ENCODE peak calls at places on chromosomes 3 and 15, in ten cellular contexts. One of them, this sample, is unnamed.

GRCh38 chr3:45153658-45154437 is 7.7 kb upstream of the CDCP1 start:
- DNase-seq in Panc1: no peak
- DNase-seq in sigmoid colon: no peak
- DNase-seq in tibial artery: no peak
- DNase-seq in nephron progenitor cell: no peak
- DNase-seq in body of pancreas: no peak
- DNase-seq in IMR-90: peak; percentile 70
- DNase-seq in A549: no peak
- DNase-seq in CD14-positive monocyte: no peak
- DNase-seq in neural progenitor cell: no peak
- DNase-seq in this sample: no peak

GRCh38 chr3:126014252-126014651 is 45.3 kb downstream of the ROPN1B start:
- DNase-seq in Panc1: no peak
- DNase-seq in sigmoid colon: peak; percentile 42
- DNase-seq in tibial artery: no peak
- DNase-seq in nephron progenitor cell: no peak
- DNase-seq in body of pancreas: no peak
- DNase-seq in IMR-90: peak; percentile 54
- DNase-seq in A549: no peak
- DNase-seq in CD14-positive monocyte: no peak
- DNase-seq in neural progenitor cell: no peak
- DNase-seq in this sample: no peak

GRCh38 chr15:44222478-44222877 is 27.4 kb upstream of the FRMD5 start:
- DNase-seq in Panc1: no peak
- DNase-seq in sigmoid colon: no peak
- DNase-seq in tibial artery: no peak
- DNase-seq in nephron progenitor cell: no peak
- DNase-seq in body of pancreas: no peak
- DNase-seq in IMR-90: peak; percentile 36
- DNase-seq in A549: no peak
- DNase-seq in CD14-positive monocyte: no peak
- DNase-seq in neural progenitor cell: no peak
- DNase-seq in this sample: no peak

GRCh38 chr3:122802323-122802722 is 7.5 kb downstream of the SLC49A4 start:
- DNase-seq in Panc1: no peak
- DNase-seq in sigmoid colon: no peak
- DNase-seq in tibial artery: no peak
- DNase-seq in nephron progenitor cell: no peak
- DNase-seq in body of pancreas: no peak
- DNase-seq in IMR-90: no peak
- DNase-seq in A549: no peak
- DNase-seq in CD14-positive monocyte: no peak
- DNase-seq in neural progenitor cell: no peak
- DNase-seq in this sample: no peak

GRCh38 chr3:65391068-65391467 is 647.6 kb downstream of the MAGI1 start:
- DNase-seq in Panc1: no peak
- DNase-seq in sigmoid colon: no peak
- DNase-seq in tibial artery: no peak
- DNase-seq in nephron progenitor cell: no peak
- DNase-seq in body of pancreas: no peak
- DNase-seq in IMR-90: no peak
- DNase-seq in A549: no peak
- DNase-seq in CD14-positive monocyte: no peak
- DNase-seq in neural progenitor cell: no peak
- DNase-seq in this sample: no peak

GRCh38 chr15:101176625-101177024 is 75.2 kb downstream of the CHSY1 start:
- DNase-seq in Panc1: no peak
- DNase-seq in sigmoid colon: no peak
- DNase-seq in tibial artery: no peak
- DNase-seq in nephron progenitor cell: no peak
- DNase-seq in body of pancreas: no peak
- DNase-seq in IMR-90: peak; percentile 75
- DNase-seq in A549: peak; percentile 27
- DNase-seq in CD14-positive monocyte: no peak
- DNase-seq in neural progenitor cell: no peak
- DNase-seq in this sample: no peak

GRCh38 chr15:78264304-78265136 is at the start of gene DNAJA4:
- DNase-seq in Panc1: no peak
- DNase-seq in sigmoid colon: peak; percentile 83
- DNase-seq in tibial artery: peak; percentile 53
- DNase-seq in nephron progenitor cell: no peak
- DNase-seq in body of pancreas: peak; percentile 48
- DNase-seq in IMR-90: no peak
- DNase-seq in A549: no peak
- DNase-seq in CD14-positive monocyte: peak; percentile 58
- DNase-seq in neural progenitor cell: peak; percentile 17
- DNase-seq in this sample: no peak

GRCh38 chr3:100796556-100796955 is 87.3 kb downstream of the TFG start:
- DNase-seq in Panc1: no peak
- DNase-seq in sigmoid colon: no peak
- DNase-seq in tibial artery: no peak
- DNase-seq in nephron progenitor cell: no peak
- DNase-seq in body of pancreas: no peak
- DNase-seq in IMR-90: peak; percentile 47
- DNase-seq in A549: peak; percentile 14
- DNase-seq in CD14-positive monocyte: no peak
- DNase-seq in neural progenitor cell: peak; percentile 11
- DNase-seq in this sample: no peak

GRCh38 chr3:11553436-11554235 is 90.1 kb downstream of the VGLL4 start:
- DNase-seq in Panc1: no peak
- DNase-seq in sigmoid colon: peak; percentile 75
- DNase-seq in tibial artery: peak; percentile 87
- DNase-seq in nephron progenitor cell: no peak
- DNase-seq in body of pancreas: peak; percentile 51
- DNase-seq in IMR-90: peak; percentile 45
- DNase-seq in A549: no peak
- DNase-seq in CD14-positive monocyte: no peak
- DNase-seq in neural progenitor cell: no peak
- DNase-seq in this sample: no peak

GRCh38 chr3:100614941-100615340 is 5.5 kb downstream of the ADGRG7 start:
- DNase-seq in Panc1: no peak
- DNase-seq in sigmoid colon: no peak
- DNase-seq in tibial artery: no peak
- DNase-seq in nephron progenitor cell: no peak
- DNase-seq in body of pancreas: no peak
- DNase-seq in IMR-90: no peak
- DNase-seq in A549: no peak
- DNase-seq in CD14-positive monocyte: no peak
- DNase-seq in neural progenitor cell: no peak
- DNase-seq in this sample: no peak

GRCh38 chr3:14791343-14791945 is 27.3 kb upstream of the FGD5 start:
- DNase-seq in Panc1: peak; percentile 12
- DNase-seq in sigmoid colon: peak; percentile 84
- DNase-seq in tibial artery: peak; percentile 75
- DNase-seq in nephron progenitor cell: peak; percentile 79
- DNase-seq in body of pancreas: peak; percentile 43
- DNase-seq in IMR-90: peak; percentile 12
- DNase-seq in A549: peak; percentile 62
- DNase-seq in CD14-positive monocyte: peak; percentile 16
- DNase-seq in neural progenitor cell: peak; percentile 86
- DNase-seq in this sample: no peak

GRCh38 chr3:151203053-151203420 is at the start of gene GPR171:
- DNase-seq in Panc1: no peak
- DNase-seq in sigmoid colon: no peak
- DNase-seq in tibial artery: no peak
- DNase-seq in nephron progenitor cell: no peak
- DNase-seq in body of pancreas: no peak
- DNase-seq in IMR-90: no peak
- DNase-seq in A549: no peak
- DNase-seq in CD14-positive monocyte: no peak
- DNase-seq in neural progenitor cell: no peak
- DNase-seq in this sample: no peak

GRCh38 chr3:15974647-15975046 is 176.9 kb upstream of the ANKRD28 start:
- DNase-seq in Panc1: no peak
- DNase-seq in sigmoid colon: no peak
- DNase-seq in tibial artery: no peak
- DNase-seq in nephron progenitor cell: no peak
- DNase-seq in body of pancreas: no peak
- DNase-seq in IMR-90: no peak
- DNase-seq in A549: peak; percentile 18
- DNase-seq in CD14-positive monocyte: no peak
- DNase-seq in neural progenitor cell: peak; percentile 49
- DNase-seq in this sample: no peak

GRCh38 chr3:125057186-125057850 is 1.5 kb upstream of the HEG1 start:
- DNase-seq in Panc1: no peak
- DNase-seq in sigmoid colon: peak; percentile 79
- DNase-seq in tibial artery: no peak
- DNase-seq in nephron progenitor cell: no peak
- DNase-seq in body of pancreas: no peak
- DNase-seq in IMR-90: peak; percentile 93
- DNase-seq in A549: no peak
- DNase-seq in CD14-positive monocyte: no peak
- DNase-seq in neural progenitor cell: no peak
- DNase-seq in this sample: no peak

GRCh38 chr3:84958495-84959469 is at the start of gene CADM2:
- DNase-seq in Panc1: peak; percentile 36
- DNase-seq in sigmoid colon: peak; percentile 93
- DNase-seq in tibial artery: peak; percentile 90
- DNase-seq in nephron progenitor cell: peak; percentile 95
- DNase-seq in body of pancreas: peak; percentile 90
- DNase-seq in IMR-90: peak; percentile 45
- DNase-seq in A549: peak; percentile 87
- DNase-seq in CD14-positive monocyte: no peak
- DNase-seq in neural progenitor cell: peak; percentile 97
- DNase-seq in this sample: peak; percentile 86
- TF ChIP-seq CTCF in Panc1: peak; percentile 10
- TF ChIP-seq CTCF in sigmoid colon: no peak
- TF ChIP-seq CTCF in tibial artery: no peak
- TF ChIP-seq CTCF in nephron progenitor cell: no peak
- TF ChIP-seq CTCF in body of pancreas: no peak
- TF ChIP-seq CTCF in IMR-90: no peak
- TF ChIP-seq CTCF in A549: no peak
- TF ChIP-seq CTCF in CD14-positive monocyte: no peak
- TF ChIP-seq CTCF in neural progenitor cell: peak; percentile 39
- TF ChIP-seq CTCF in this sample: peak; percentile 34

GRCh38 chr3:189170559-189170958 is 1.2 kb upstream of the TPRG1 start:
- DNase-seq in Panc1: no peak
- DNase-seq in sigmoid colon: no peak
- DNase-seq in tibial artery: no peak
- DNase-seq in nephron progenitor cell: no peak
- DNase-seq in body of pancreas: no peak
- DNase-seq in IMR-90: no peak
- DNase-seq in A549: no peak
- DNase-seq in CD14-positive monocyte: no peak
- DNase-seq in neural progenitor cell: no peak
- DNase-seq in this sample: no peak

GRCh38 chr3:189168711-189169110 is 3.1 kb upstream of the TPRG1 start:
- DNase-seq in Panc1: no peak
- DNase-seq in sigmoid colon: no peak
- DNase-seq in tibial artery: no peak
- DNase-seq in nephron progenitor cell: no peak
- DNase-seq in body of pancreas: no peak
- DNase-seq in IMR-90: no peak
- DNase-seq in A549: no peak
- DNase-seq in CD14-positive monocyte: no peak
- DNase-seq in neural progenitor cell: no peak
- DNase-seq in this sample: no peak

GRCh38 chr3:189171707-189172106 is at the start of gene TPRG1:
- DNase-seq in Panc1: no peak
- DNase-seq in sigmoid colon: no peak
- DNase-seq in tibial artery: no peak
- DNase-seq in nephron progenitor cell: no peak
- DNase-seq in body of pancreas: no peak
- DNase-seq in IMR-90: no peak
- DNase-seq in A549: no peak
- DNase-seq in CD14-positive monocyte: no peak
- DNase-seq in neural progenitor cell: no peak
- DNase-seq in this sample: no peak

GRCh38 chr3:189167027-189167766 is 4.6 kb upstream of the TPRG1 start:
- DNase-seq in Panc1: no peak
- DNase-seq in sigmoid colon: no peak
- DNase-seq in tibial artery: no peak
- DNase-seq in nephron progenitor cell: no peak
- DNase-seq in body of pancreas: no peak
- DNase-seq in IMR-90: no peak
- DNase-seq in A549: peak; percentile 14
- DNase-seq in CD14-positive monocyte: no peak
- DNase-seq in neural progenitor cell: no peak
- DNase-seq in this sample: no peak

GRCh38 chr3:189169728-189170127 is 2.0 kb upstream of the TPRG1 start:
- DNase-seq in Panc1: no peak
- DNase-seq in sigmoid colon: no peak
- DNase-seq in tibial artery: no peak
- DNase-seq in nephron progenitor cell: no peak
- DNase-seq in body of pancreas: no peak
- DNase-seq in IMR-90: no peak
- DNase-seq in A549: no peak
- DNase-seq in CD14-positive monocyte: no peak
- DNase-seq in neural progenitor cell: peak; percentile 49
- DNase-seq in this sample: no peak
- TF ChIP-seq CTCF in Panc1: peak; percentile 17
- TF ChIP-seq CTCF in sigmoid colon: no peak
- TF ChIP-seq CTCF in tibial artery: no peak
- TF ChIP-seq CTCF in nephron progenitor cell: peak; percentile 29
- TF ChIP-seq CTCF in body of pancreas: no peak
- TF ChIP-seq CTCF in IMR-90: no peak
- TF ChIP-seq CTCF in A549: no peak
- TF ChIP-seq CTCF in CD14-positive monocyte: peak; percentile 13
- TF ChIP-seq CTCF in neural progenitor cell: peak; percentile 47
- TF ChIP-seq CTCF in this sample: peak; percentile 52

GRCh38 chr15:33735637-33736247 is 232.6 kb upstream of the CHRM5 start:
- DNase-seq in Panc1: peak; percentile 20
- DNase-seq in sigmoid colon: no peak
- DNase-seq in tibial artery: no peak
- DNase-seq in nephron progenitor cell: peak; percentile 31
- DNase-seq in body of pancreas: no peak
- DNase-seq in IMR-90: peak; percentile 41
- DNase-seq in A549: peak; percentile 58
- DNase-seq in CD14-positive monocyte: no peak
- DNase-seq in neural progenitor cell: peak; percentile 72
- DNase-seq in this sample: no peak
- TF ChIP-seq CTCF in Panc1: peak; percentile 85
- TF ChIP-seq CTCF in sigmoid colon: no peak
- TF ChIP-seq CTCF in tibial artery: no peak
- TF ChIP-seq CTCF in nephron progenitor cell: peak; percentile 58
- TF ChIP-seq CTCF in body of pancreas: peak; percentile 24
- TF ChIP-seq CTCF in IMR-90: peak; percentile 59
- TF ChIP-seq CTCF in A549: peak; percentile 81
- TF ChIP-seq CTCF in CD14-positive monocyte: peak; percentile 21
- TF ChIP-seq CTCF in neural progenitor cell: peak; percentile 70
- TF ChIP-seq CTCF in this sample: peak; percentile 77

GRCh38 chr3:143436231-143436930 is 316.8 kb downstream of the CHST2 start:
- DNase-seq in Panc1: no peak
- DNase-seq in sigmoid colon: no peak
- DNase-seq in tibial artery: no peak
- DNase-seq in nephron progenitor cell: no peak
- DNase-seq in body of pancreas: no peak
- DNase-seq in IMR-90: peak; percentile 47
- DNase-seq in A549: no peak
- DNase-seq in CD14-positive monocyte: no peak
- DNase-seq in neural progenitor cell: no peak
- DNase-seq in this sample: no peak
- TF ChIP-seq CTCF in Panc1: no peak
- TF ChIP-seq CTCF in sigmoid colon: no peak
- TF ChIP-seq CTCF in tibial artery: no peak
- TF ChIP-seq CTCF in nephron progenitor cell: no peak
- TF ChIP-seq CTCF in body of pancreas: no peak
- TF ChIP-seq CTCF in IMR-90: no peak
- TF ChIP-seq CTCF in A549: no peak
- TF ChIP-seq CTCF in CD14-positive monocyte: no peak
- TF ChIP-seq CTCF in neural progenitor cell: no peak
- TF ChIP-seq CTCF in this sample: no peak